ENCODE peak calls at places on chromosomes 13 and 19, in nine cellular contexts. I is activated CD4-positive, alpha-beta T cell treated with anti-CD3 and anti-CD28 coated beads, Interleukin-2, amount 50 U/mL, for 4 hours; R is germinal center; E is adipocyte; L is ELF-1; V is naive B cell; Y is choroid plexus epithelial cell; H is fibroblast of the aortic adventitia; F is heart right ventricle. T is an unnamed sample.
A peak's percentile ranks its signal among the peaks of the same experiment; 100 is the strongest.

GRCh38 chr13:44465318-44465717 is 91.7 kb downstream of the SERP2 start:
- DNase-seq in I (no peak), V (no peak), L (no peak), F (no peak), R (no peak), E (no peak), H (no peak), Y (no peak), T (no peak)

GRCh38 chr19:29904017-29904416 is 38.0 kb upstream of the URI1 start:
- DNase-seq in R (no peak), H (no peak), Y (no peak), E (no peak), I (no peak), V (no peak), L (no peak), F (no peak), T (no peak)

GRCh38 chr13:101258071-101258470 is 158.2 kb downstream of the NALCN start:
- DNase-seq in R (no peak), L (peak; percentile 5), Y (peak; percentile 86), H (peak; percentile 62), V (no peak), E (peak; percentile 53), I (peak; percentile 6), F (no peak), T (peak; percentile 47)

GRCh38 chr19:56594783-56595547 is at the start of gene ZNF71:
- DNase-seq in H (peak; percentile 83), E (peak; percentile 96), V (peak; percentile 80), F (peak; percentile 93), L (peak; percentile 93), I (peak; percentile 85), Y (peak; percentile 89), R (peak; percentile 95), T (peak; percentile 87)

GRCh38 chr19:14519860-14520407 is 1.7 kb upstream of the DNAJB1 start:
- DNase-seq in Y (no peak), L (peak; percentile 36), E (no peak), F (no peak), V (no peak), H (peak; percentile 72), R (no peak), I (no peak), T (no peak)

GRCh38 chr13:76292031-76292430 is 594.2 kb downstream of the KCTD12 start:
- DNase-seq in Y (no peak), V (no peak), H (no peak), I (no peak), F (no peak), E (no peak), L (no peak), R (no peak), T (no peak)

GRCh38 chr13:78382481-78382880 is 220.9 kb downstream of the POU4F1 start:
- DNase-seq in F (no peak), R (no peak), H (no peak), V (no peak), E (no peak), L (no peak), Y (no peak), I (no peak), T (no peak)

GRCh38 chr13:29855784-29856183 is 5.4 kb upstream of the UBL3 start:
- DNase-seq in H (no peak), E (no peak), Y (no peak), L (no peak), V (no peak), R (no peak), I (no peak), F (no peak), T (no peak)

GRCh38 chr13:71610876-71611275 is 256.1 kb downstream of the DACH1 start:
- DNase-seq in E (no peak), R (no peak), V (no peak), F (no peak), Y (no peak), I (no peak), H (no peak), L (no peak), T (peak; percentile 83)

GRCh38 chr13:50893211-50893852 is 16.3 kb upstream of the RNASEH2B start:
- DNase-seq in R (peak; percentile 29), F (no peak), V (peak; percentile 56), L (no peak), I (no peak), E (peak; percentile 63), Y (peak; percentile 72), H (peak; percentile 18), T (peak; percentile 90)

GRCh38 chr19:29549105-29550070 is 23.6 kb downstream of the VSTM2B start:
- DNase-seq in L (no peak), E (no peak), R (no peak), H (no peak), Y (no peak), F (no peak), I (no peak), V (no peak), T (no peak)

GRCh38 chr13:95035311-95036109 is 265.7 kb downstream of the ABCC4 start:
- DNase-seq in E (no peak), Y (no peak), F (no peak), I (no peak), V (no peak), H (no peak), L (no peak), R (no peak), T (no peak)

T was measured in NAMALWA.